ENCODE peak calls at places on chromosomes 4 and X, in six cellular contexts. N is H9; B is natural killer cell treated with Interleukin-12 subunit alpha and Interleukin-12 subunit beta and Interleukin-15 and Interleukin-18, amount 100 ng/mL, for 72 hours; Y is neural progenitor cell; M is H7; D is type B pancreatic cell. T is an unnamed sample.

GRCh38 chr4:26320159-26320452 is 708 bp upstream of the RBPJ start:
- DNase-seq in N (no peak), B (peak), Y (no peak), M (no peak), D (no peak), T (no peak)

GRCh38 chr4:13386405-13387107 is 97.6 kb downstream of the RAB28 start:
- DNase-seq in N (no peak), B (no peak), Y (no peak), M (no peak), D (no peak), T (no peak)

GRCh38 chrX:132044953-132045352 is 21.9 kb downstream of the STK26 start:
- DNase-seq in N (no peak), B (no peak), Y (no peak), M (no peak), D (no peak), T (no peak)

GRCh38 chr4:24816797-24817196 is 21.4 kb downstream of the SOD3 start:
- DNase-seq in N (no peak), B (no peak), Y (peak), M (no peak), D (no peak), T (no peak)

GRCh38 chr4:123661080-123661737 is 264.6 kb downstream of the SPRY1 start:
- DNase-seq in N (no peak), B (no peak), Y (no peak), M (no peak), D (no peak), T (no peak)

GRCh38 chr4:173211838-173212237 is 43.2 kb downstream of the GALNT7 start:
- DNase-seq in N (no peak), B (no peak), Y (no peak), M (no peak), D (no peak), T (no peak)

GRCh38 chr4:96736352-96736889 is 896.5 kb downstream of the PDHA2 start:
- DNase-seq in N (peak), B (no peak), Y (peak), M (peak), D (no peak), T (no peak)

GRCh38 chr4:72031868-72032619 is at the start of gene NPFFR2:
- DNase-seq in N (peak), B (no peak), Y (peak), M (peak), D (peak), T (peak)

GRCh38 chr4:26827798-26828197 is 32.8 kb upstream of the STIM2 start:
- DNase-seq in N (no peak), B (no peak), Y (no peak), M (no peak), D (no peak), T (no peak)

GRCh38 chrX:101241531-101241930 is 21.9 kb downstream of the DRP2 start:
- DNase-seq in N (no peak), B (peak), Y (no peak), M (no peak), D (no peak), T (no peak)

GRCh38 chrX:253451-254297 is 27.5 kb upstream of the PLCXD1 start:
- DNase-seq in N (no peak), B (no peak), Y (no peak), M (peak), D (peak), T (no peak)

GRCh38 chr4:151315212-151315886 is 10.1 kb downstream of the SH3D19 start:
- DNase-seq in N (no peak), B (no peak), Y (no peak), M (no peak), D (no peak), T (no peak)

GRCh38 chrX:28639502-28639901 is 52.3 kb downstream of the IL1RAPL1 start:
- DNase-seq in N (no peak), B (no peak), Y (no peak), M (no peak), D (no peak), T (no peak)

GRCh38 chr4:74362347-74362746 is 2.6 kb upstream of the EREG start:
- DNase-seq in N (no peak), B (no peak), Y (no peak), M (no peak), D (no peak), T (no peak)

GRCh38 chr4:52103314-52103713 is 52.2 kb downstream of the SPATA18 start:
- DNase-seq in N (no peak), B (no peak), Y (peak), M (peak), D (no peak), T (no peak)

GRCh38 chrX:2696698-2697215 is 5.7 kb downstream of the CD99 start:
- DNase-seq in N (no peak), B (peak), Y (no peak), M (no peak), D (no peak), T (no peak)

GRCh38 chr4:39657465-39657864 is 18.8 kb upstream of the SMIM14 start:
- DNase-seq in N (no peak), B (no peak), Y (no peak), M (no peak), D (no peak), T (no peak)

GRCh38 chrX:27622883-27623282 is 32.7 kb downstream of the DCAF8L2 start:
- DNase-seq in N (no peak), B (no peak), Y (no peak), M (no peak), D (no peak), T (no peak)

GRCh38 chrX:139382529-139382928 is 148.0 kb upstream of the F9 start:
- DNase-seq in N (peak), B (no peak), Y (no peak), M (peak), D (no peak), T (no peak)

GRCh38 chrX:134602410-134602809 is 55.9 kb downstream of the PLAC1 start:
- DNase-seq in N (no peak), B (no peak), Y (no peak), M (no peak), D (no peak), T (no peak)

GRCh38 chrX:151830911-151831310 is 81.8 kb upstream of the MAGEA4 start:
- DNase-seq in N (no peak), B (no peak), Y (no peak), M (no peak), D (no peak), T (no peak)

GRCh38 chr4:47915378-47915777 is 995 bp upstream of the NFXL1 start:
- DNase-seq in N (no peak), B (peak), Y (no peak), M (no peak), D (no peak), T (no peak)